ENCODE peak calls at places on chromosomes 11 and 22, in eight cellular contexts. Z is stimulated activated CD4-positive, alpha-beta T cell treated with anti-CD3 and anti-CD28 coated beads, TNF-alpha, amount 100 ng/mL, for 48 hours; F is glutamatergic neuron; L is neuronal stem cell; W is BJ; H is kidney; P is memory B cell; V is heart right ventricle. M is an unnamed sample.
A peak's percentile ranks its signal among the peaks of the same experiment; 100 is the strongest.

GRCh38 chr11:86047275-86047991 is 21.5 kb downstream of the PICALM start:
- DNase-seq in P (no peak), W (no peak), F (no peak), Z (no peak), V (no peak), L (no peak), H (no peak), M (peak; percentile 79)

GRCh38 chr22:37060801-37061610 is 9.5 kb downstream of the KCTD17 start:
- DNase-seq in L (no peak), W (no peak), P (no peak), H (peak; percentile 69), Z (peak; percentile 40), V (no peak), F (peak; percentile 13), M (peak; percentile 78)

GRCh38 chr11:838441-839279 is 3.7 kb downstream of the POLR2L start:
- DNase-seq in Z (no peak), V (no peak), W (no peak), H (no peak), P (no peak), L (no peak), F (peak; percentile 69), M (no peak)

GRCh38 chr11:31816467-31817053 is 5.4 kb upstream of the PAX6 start:
- DNase-seq in V (no peak), H (no peak), P (no peak), Z (no peak), F (no peak), L (peak; percentile 21), W (no peak), M (no peak)

GRCh38 chr22:23565288-23565941 is 14.7 kb downstream of the IGLL1 start:
- DNase-seq in V (no peak), Z (no peak), F (peak; percentile 56), W (no peak), L (peak; percentile 31), P (no peak), H (peak; percentile 75), M (no peak)

GRCh38 chr11:36361901-36362391 is 65.9 kb downstream of the PRR5L start:
- DNase-seq in P (no peak), L (no peak), H (peak; percentile 71), F (no peak), V (no peak), Z (no peak), W (peak; percentile 92), M (no peak)

GRCh38 chr11:73072935-73073481 is 69.1 kb downstream of the FCHSD2 start:
- DNase-seq in L (no peak), W (peak; percentile 4), H (no peak), F (no peak), Z (no peak), P (no peak), V (no peak), M (no peak)

GRCh38 chr11:73787051-73787642 is 527 bp upstream of the MRPL48 start:
- DNase-seq in Z (no peak), H (no peak), P (no peak), L (no peak), W (no peak), V (no peak), F (no peak), M (no peak)

GRCh38 chr22:27456696-27457503 is 344.7 kb downstream of the MN1 start:
- DNase-seq in W (peak; percentile 81), L (no peak), P (no peak), H (peak; percentile 4), V (no peak), F (no peak), Z (no peak), M (no peak)

GRCh38 chr11:23991140-23991539 is 505.7 kb upstream of the LUZP2 start:
- DNase-seq in V (no peak), L (no peak), H (no peak), F (no peak), P (no peak), W (no peak), Z (no peak), M (no peak)

GRCh38 chr11:107732327-107733051 is 20.6 kb upstream of the SLN start:
- DNase-seq in V (no peak), P (no peak), L (no peak), H (no peak), F (no peak), W (no peak), Z (no peak), M (no peak)

GRCh38 chr11:76723142-76723541 is 52.6 kb upstream of the LRRC32 start:
- DNase-seq in H (no peak), P (no peak), L (no peak), Z (no peak), W (no peak), V (no peak), F (no peak), M (no peak)

GRCh38 chr22:36237462-36238347 is 1.6 kb downstream of the APOL2 start:
- DNase-seq in L (no peak), Z (no peak), P (no peak), W (no peak), H (no peak), F (no peak), V (no peak), M (no peak)

M was measured in stimulated activated effector memory CD8-positive, alpha-beta T cell treated with anti-CD3 and anti-CD28 coated beads, Interleukin-12 subunit alpha, Interleukin-12 subunit beta, amount 100 ng/mL, for 72 hours.